ENCODE peak calls at places on chromosomes 2 and 18, in ten cellular contexts. X is stomach; L is neural progenitor cell; Y is adipocyte; A is IMR-90; C is H1; J is naive thymus-derived CD4-positive, alpha-beta T cell; V is Panc1; O is right lobe of liver; Q is CD8-positive, alpha-beta memory T cell. D is an unnamed sample. For H3K4me1, the result is how much of the 10 kb centered on the place peaks cover.

GRCh38 chr2:200747668-200748618 is 63.8 kb upstream of the BZW1 start:
- DNase-seq in X (no peak), L (no peak), Y (peak), A (peak), C (no peak), J (no peak), V (no peak), O (peak), Q (no peak), D (no peak)

GRCh38 chr2:239009001-239009961 is 161.4 kb downstream of the TWIST2 start:
- DNase-seq in X (peak), L (no peak), Y (no peak), A (no peak), C (no peak), J (no peak), V (no peak), O (no peak), Q (no peak), D (no peak)

GRCh38 chr2:199602271-199602895 is 144.6 kb upstream of the SATB2 start:
- DNase-seq in X (no peak), L (peak), Y (no peak), A (no peak), C (no peak), J (no peak), V (no peak), O (no peak), Q (no peak), D (no peak)

GRCh38 chr2:165874445-165875039 is 79.0 kb downstream of the TTC21B start:
- DNase-seq in X (no peak), L (peak), Y (peak), A (peak), C (no peak), J (peak), V (no peak), O (no peak), Q (no peak), D (peak)

GRCh38 chr18:13107074-13107473 is 111.5 kb upstream of the LDLRAD4 start:
- DNase-seq in X (no peak), L (no peak), Y (peak), A (peak), C (no peak), J (no peak), V (no peak), O (no peak), Q (no peak), D (no peak)

GRCh38 chr2:136582631-136583205 is 182.6 kb upstream of the THSD7B start:
- DNase-seq in X (no peak), L (peak), Y (peak), A (no peak), C (peak), J (no peak), V (no peak), O (no peak), Q (no peak), D (peak)

GRCh38 chr18:32446780-32447179 is 23.9 kb downstream of the GAREM1 start:
- DNase-seq in X (no peak), L (no peak), Y (no peak), A (no peak), C (no peak), J (no peak), V (no peak), O (no peak), Q (no peak), D (no peak)

GRCh38 chr2:239316562-239317465 is 84.0 kb downstream of the HDAC4 start:
- DNase-seq in X (peak), L (no peak), Y (no peak), A (peak), C (peak), J (no peak), V (no peak), O (no peak), Q (no peak), D (peak)

GRCh38 chr2:29920631-29921559 is 491 bp downstream of the ALK start:
- DNase-seq in X (no peak), L (peak), Y (peak), A (peak), C (peak), J (no peak), V (no peak), O (peak), Q (no peak), D (peak)

GRCh38 chr2:7825591-7826312 is 856.1 kb upstream of the ID2 start:
- DNase-seq in X (no peak), L (no peak), Y (peak), A (peak), C (no peak), J (no peak), V (no peak), O (no peak), Q (no peak), D (no peak)

GRCh38 chr2:147487286-147487979 is 357.4 kb upstream of the ACVR2A start:
- DNase-seq in X (no peak), L (peak), Y (no peak), A (no peak), C (no peak), J (no peak), V (no peak), O (no peak), Q (no peak), D (no peak)

GRCh38 chr2:8836979-8837794 is at the start of gene KIDINS220:
- DNase-seq in X (peak), L (peak), Y (peak), A (peak), C (peak), J (peak), V (peak), O (peak), Q (peak), D (peak)

GRCh38 chr2:172640389-172640788 is 84.5 kb downstream of the PDK1 start:
- DNase-seq in X (no peak), L (no peak), Y (no peak), A (peak), C (no peak), J (no peak), V (no peak), O (no peak), Q (no peak), D (no peak)

GRCh38 chr2:109637749-109638570 is 23.8 kb downstream of the SOWAHC start:
- DNase-seq in X (no peak), L (no peak), Y (peak), A (peak), C (no peak), J (no peak), V (no peak), O (no peak), Q (no peak), D (no peak)

DNA sequence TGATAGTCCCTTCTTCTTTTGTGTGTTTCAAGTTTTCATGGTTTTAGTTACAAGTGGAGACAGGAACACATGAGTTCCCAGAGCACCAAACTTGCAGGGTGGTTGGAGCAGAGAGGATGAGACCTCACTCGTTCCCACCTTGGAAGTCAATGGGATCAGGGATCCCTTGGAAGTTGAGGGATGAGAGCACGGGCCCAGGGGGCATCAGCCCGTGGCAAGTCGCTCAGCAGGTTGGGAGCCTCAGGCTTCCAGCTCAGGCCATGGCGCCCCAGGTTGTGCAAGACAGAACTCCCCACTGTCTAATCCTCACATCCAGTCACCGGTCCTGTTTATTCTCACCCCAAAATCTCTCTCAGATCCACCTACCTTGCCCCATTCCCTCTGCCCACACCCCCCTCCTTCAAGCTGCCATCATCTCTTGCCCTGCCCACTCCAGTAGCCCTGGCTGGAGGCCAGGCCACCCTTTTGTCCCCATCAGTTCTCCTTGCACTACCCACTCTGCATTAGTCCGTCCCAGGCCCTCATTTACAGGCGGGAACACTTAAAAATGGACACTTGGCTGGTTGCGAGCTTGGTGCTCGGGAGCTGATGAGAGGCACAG is 37.6 kb upstream of the FOSL2 start:
- DNase-seq in X (no peak), L (no peak), Y (no peak), A (no peak), C (no peak), J (no peak), V (no peak), O (no peak), Q (no peak), D (no peak)
- H3K4me3 ChIP-seq in X (no peak), L (no peak), Y (no peak), A (no peak), C (no peak), J (no peak), V (no peak), O (no peak), Q (no peak), D (no peak)

DNA sequence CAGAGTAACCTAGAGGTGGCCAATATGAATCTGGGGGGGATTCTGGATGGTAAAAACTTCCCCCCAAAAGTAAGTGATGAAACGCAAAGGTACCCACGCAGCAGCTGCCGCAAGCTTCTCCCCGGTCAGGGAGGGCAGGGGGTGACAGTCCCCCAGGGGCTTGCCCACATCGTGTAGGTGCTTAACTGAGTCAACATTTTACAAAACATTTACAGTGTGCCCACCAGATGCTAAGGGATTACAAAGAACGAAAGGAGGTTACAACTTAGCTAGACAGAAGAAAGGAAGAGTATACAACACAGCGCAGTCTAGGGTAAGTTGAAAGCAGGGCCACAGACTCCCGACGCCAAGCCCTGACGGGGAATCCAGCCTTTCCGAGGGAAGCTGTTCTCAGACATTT is 45.6 kb downstream of the LPIN2 start:
- DNase-seq in X (no peak), L (no peak), Y (no peak), A (no peak), C (no peak), J (no peak), V (no peak), O (no peak), Q (no peak), D (no peak)
- H3K4me1 ChIP-seq in X (half or more), L (under half), Y (under half), A (under half), C (under half), J (half or more), V (under half), O (under half), Q (half or more), D (under half)

DNA sequence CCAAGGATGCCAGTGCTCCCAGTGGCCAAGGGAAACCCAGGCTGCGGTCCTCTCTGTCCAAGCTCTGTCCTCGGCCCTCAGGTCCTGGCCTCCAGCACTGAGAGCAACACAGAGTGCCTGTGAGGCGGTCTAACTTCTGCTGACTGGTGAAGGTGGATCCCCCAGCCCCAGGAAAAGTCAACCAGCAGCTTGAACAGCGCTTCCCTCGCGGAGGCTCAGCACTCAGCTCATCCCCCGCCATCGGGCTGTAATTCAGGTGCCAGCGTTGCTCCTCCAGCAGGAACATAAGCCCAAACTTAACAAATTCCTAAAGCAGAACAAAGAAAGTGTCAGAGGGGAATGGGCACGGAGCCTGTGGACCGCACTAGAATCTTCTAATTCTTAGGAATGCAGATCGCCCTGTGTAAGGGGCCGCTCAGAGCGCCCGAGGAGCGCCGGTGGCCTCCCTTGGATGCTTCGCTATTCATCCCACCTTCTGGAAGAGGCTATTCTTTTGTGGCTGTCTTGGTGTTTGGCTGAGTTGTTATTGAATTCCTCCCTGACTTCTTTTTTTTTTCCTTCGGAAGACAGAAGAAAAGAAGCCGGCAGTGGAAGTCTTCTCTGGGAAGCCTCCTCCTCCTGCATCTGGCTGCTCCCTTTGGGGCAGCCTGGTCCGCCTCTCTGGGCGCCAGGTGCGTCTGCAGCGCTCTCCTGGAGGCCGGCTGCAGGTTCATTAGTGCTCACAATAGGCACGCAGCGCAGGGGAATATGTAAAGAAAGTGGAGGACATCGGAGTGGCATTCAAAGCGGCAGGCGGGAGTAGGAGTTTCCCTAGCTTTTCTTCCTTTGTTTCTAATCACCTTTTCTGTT is 905.6 kb downstream of the TSN start:
- DNase-seq in X (no peak), L (peak), Y (no peak), A (no peak), C (peak), J (no peak), V (no peak), O (no peak), Q (no peak), D (peak)
- H3K4me3 ChIP-seq in X (no peak), L (peak), Y (no peak), A (no peak), C (peak), J (no peak), V (peak), O (no peak), Q (no peak), D (no peak)

DNA sequence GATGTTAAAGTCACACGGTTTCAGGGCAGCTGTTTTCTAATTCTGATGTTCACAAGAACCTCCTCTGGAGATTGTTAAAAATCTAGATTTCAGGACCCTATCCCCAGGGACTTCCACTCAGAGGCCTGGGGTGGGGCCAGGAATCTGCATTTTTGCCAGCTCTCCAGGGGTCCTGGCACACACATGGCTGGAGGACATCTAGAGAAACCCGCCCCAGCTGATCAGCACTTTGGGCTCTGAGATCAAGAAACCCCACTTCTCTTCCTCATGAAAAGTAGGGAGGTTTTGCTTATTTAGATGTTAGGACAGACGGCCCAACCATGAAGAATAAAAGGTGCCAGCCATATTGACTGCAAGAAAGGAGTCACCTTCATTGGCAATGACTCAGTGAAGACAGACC is 148.8 kb downstream of the TNS1 start:
- DNase-seq in X (no peak), L (no peak), Y (no peak), A (no peak), C (no peak), J (no peak), V (no peak), O (no peak), Q (no peak), D (no peak)
- H3K4me1 ChIP-seq in X (half or more), L (under half), Y (half or more), A (under half), C (under half), J (under half), V (under half), O (under half), Q (under half), D (half or more)